ENCODE peak calls at places on chromosomes 4 and X, in four cellular contexts. One of them, this sample, is unnamed.

GRCh38 chrX:104435249-104435648 is 130.8 kb upstream of the IL1RAPL2 start:
- DNase-seq in kidney epithelial cell: no peak
- DNase-seq in upper lobe of left lung: no peak
- DNase-seq in GM12865: no peak
- DNase-seq in this sample: no peak

GRCh38 chrX:10089378-10089795 is 67.4 kb upstream of the CLCN4 start:
- DNase-seq in kidney epithelial cell: no peak
- DNase-seq in upper lobe of left lung: no peak
- DNase-seq in GM12865: no peak
- DNase-seq in this sample: no peak

GRCh38 chrX:68995780-68996551 is 167.1 kb downstream of the EFNB1 start:
- DNase-seq in kidney epithelial cell: peak
- DNase-seq in upper lobe of left lung: peak
- DNase-seq in GM12865: no peak
- DNase-seq in this sample: no peak

GRCh38 chrX:45822124-45822523 is 621.4 kb upstream of the DIPK2B start:
- DNase-seq in kidney epithelial cell: no peak
- DNase-seq in upper lobe of left lung: no peak
- DNase-seq in GM12865: no peak
- DNase-seq in this sample: no peak

GRCh38 chr4:88002786-88003185 is 4.6 kb upstream of the PKD2 start:
- DNase-seq in kidney epithelial cell: no peak
- DNase-seq in upper lobe of left lung: no peak
- DNase-seq in GM12865: no peak
- DNase-seq in this sample: no peak

GRCh38 chrX:69107231-69107739 is 58.0 kb downstream of the PJA1 start:
- DNase-seq in kidney epithelial cell: no peak
- DNase-seq in upper lobe of left lung: no peak
- DNase-seq in GM12865: no peak
- DNase-seq in this sample: no peak

GRCh38 chrX:11341274-11342256 is 48.4 kb downstream of the AMELX start:
- DNase-seq in kidney epithelial cell: peak
- DNase-seq in upper lobe of left lung: no peak
- DNase-seq in GM12865: peak
- DNase-seq in this sample: peak

GRCh38 chrX:107684956-107685385 is 56.7 kb downstream of the PRPS1 start:
- DNase-seq in kidney epithelial cell: no peak
- DNase-seq in upper lobe of left lung: no peak
- DNase-seq in GM12865: peak
- DNase-seq in this sample: peak

GRCh38 chr4:56410247-56410646 is 23.0 kb upstream of the AASDH start:
- DNase-seq in kidney epithelial cell: peak
- DNase-seq in upper lobe of left lung: no peak
- DNase-seq in GM12865: no peak
- DNase-seq in this sample: peak

DNA sequence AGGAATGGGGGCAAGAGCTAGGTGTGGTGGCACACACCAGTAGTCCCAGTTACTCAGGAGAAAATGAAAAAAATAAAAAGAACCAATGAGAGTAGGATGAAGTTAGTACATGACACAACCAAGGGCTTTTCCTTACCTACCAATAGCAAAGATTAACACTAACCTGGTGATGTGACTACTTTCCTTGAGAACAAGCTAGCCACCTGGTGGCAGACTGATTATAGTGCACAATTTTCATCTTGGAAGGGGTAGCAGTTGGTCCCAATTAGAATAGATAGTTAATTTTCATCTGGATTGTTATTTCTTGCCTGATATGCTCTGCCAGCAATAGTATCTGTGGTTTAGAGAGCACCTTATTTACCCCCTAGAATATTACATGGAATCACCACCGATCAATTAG is 1216.8 kb upstream of the PABPC4L start:
- DNase-seq in kidney epithelial cell: no peak
- DNase-seq in upper lobe of left lung: no peak
- DNase-seq in GM12865: peak
- DNase-seq in this sample: no peak
- TF ChIP-seq CTCF in kidney epithelial cell: peak
- TF ChIP-seq CTCF in upper lobe of left lung: no peak
- TF ChIP-seq CTCF in GM12865: peak
- TF ChIP-seq CTCF in this sample: peak

GRCh38 chr4:79311279-79311678 is 14.6 kb downstream of the NAA11 start:
- DNase-seq in kidney epithelial cell: no peak
- DNase-seq in upper lobe of left lung: no peak
- DNase-seq in GM12865: no peak
- DNase-seq in this sample: no peak
- TF ChIP-seq CTCF in kidney epithelial cell: no peak
- TF ChIP-seq CTCF in upper lobe of left lung: no peak
- TF ChIP-seq CTCF in GM12865: no peak
- TF ChIP-seq CTCF in this sample: no peak

GRCh38 chr4:73341454-73341853 is 62.6 kb upstream of the ALB start:
- DNase-seq in kidney epithelial cell: peak
- DNase-seq in upper lobe of left lung: no peak
- DNase-seq in GM12865: peak
- DNase-seq in this sample: peak
- TF ChIP-seq CTCF in kidney epithelial cell: peak
- TF ChIP-seq CTCF in upper lobe of left lung: no peak
- TF ChIP-seq CTCF in GM12865: peak
- TF ChIP-seq CTCF in this sample: no peak

DNA sequence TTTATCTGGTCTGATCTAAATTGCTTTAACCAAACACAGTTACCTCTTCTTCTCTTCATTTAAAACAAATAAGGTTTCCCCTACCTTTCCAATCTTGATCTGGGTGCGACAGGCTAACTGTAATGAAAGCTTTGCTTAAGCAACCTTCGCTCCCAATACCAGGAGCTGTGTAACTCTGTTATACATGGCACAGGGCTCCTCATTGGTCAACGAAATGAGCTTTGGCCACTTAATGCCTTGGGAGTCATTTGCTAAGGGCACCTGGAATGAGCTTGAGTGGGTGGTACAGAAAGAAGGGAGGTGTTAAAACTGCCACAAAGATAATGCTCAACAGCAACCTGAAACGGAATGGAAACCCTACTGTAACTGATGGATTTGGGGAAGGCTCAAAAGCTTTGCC is 140.5 kb downstream of the CHRNA9 start:
- DNase-seq in kidney epithelial cell: no peak
- DNase-seq in upper lobe of left lung: no peak
- DNase-seq in GM12865: no peak
- DNase-seq in this sample: peak
- TF ChIP-seq CTCF in kidney epithelial cell: no peak
- TF ChIP-seq CTCF in upper lobe of left lung: no peak
- TF ChIP-seq CTCF in GM12865: no peak
- TF ChIP-seq CTCF in this sample: no peak

DNA sequence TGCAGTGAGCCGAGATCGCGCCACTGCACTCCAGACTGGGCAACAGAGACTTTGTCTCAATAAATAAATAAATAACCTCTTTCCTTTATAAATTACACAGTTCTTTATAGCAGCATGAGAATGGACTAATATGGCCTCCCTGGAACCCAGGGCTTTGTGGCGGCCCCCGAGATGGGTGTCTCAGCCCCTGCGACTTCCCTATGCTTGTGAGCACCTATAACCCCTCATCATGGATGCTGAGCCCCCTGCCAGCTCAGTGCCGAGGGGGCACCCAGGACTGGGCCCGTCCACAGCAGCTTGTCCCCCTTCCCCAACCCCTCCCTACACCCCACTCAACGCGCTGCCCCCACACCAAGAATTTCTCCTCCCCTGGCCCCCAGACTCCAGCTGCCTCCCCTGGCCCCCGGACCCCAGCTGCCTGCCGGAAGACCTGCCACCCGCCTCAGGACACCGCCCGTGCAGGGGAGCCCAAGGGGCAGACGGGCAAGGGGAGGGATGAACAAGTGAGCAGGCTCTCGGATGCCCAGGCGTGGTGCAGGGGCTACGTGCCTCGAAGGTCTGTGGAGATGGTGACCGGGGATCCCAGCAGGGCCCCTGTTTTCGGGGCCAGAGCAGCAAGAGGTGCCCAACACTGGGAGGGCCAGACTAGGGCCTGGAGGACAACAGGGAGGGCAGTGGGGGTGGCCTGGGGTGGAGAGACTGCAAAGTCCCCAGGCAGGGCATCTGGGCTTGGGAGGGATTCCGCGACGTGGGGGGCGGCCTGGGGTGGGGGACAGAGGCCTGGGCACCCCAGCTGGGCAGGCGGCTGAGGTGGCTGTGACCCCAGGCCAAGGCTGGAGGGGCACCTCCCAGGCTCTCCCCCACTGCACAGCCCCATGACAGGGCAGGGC is 74.0 kb downstream of the FAM53A start:
- DNase-seq in kidney epithelial cell: no peak
- DNase-seq in upper lobe of left lung: no peak
- DNase-seq in GM12865: no peak
- DNase-seq in this sample: no peak
- TF ChIP-seq CTCF in kidney epithelial cell: no peak
- TF ChIP-seq CTCF in upper lobe of left lung: no peak
- TF ChIP-seq CTCF in GM12865: no peak
- TF ChIP-seq CTCF in this sample: no peak

DNA sequence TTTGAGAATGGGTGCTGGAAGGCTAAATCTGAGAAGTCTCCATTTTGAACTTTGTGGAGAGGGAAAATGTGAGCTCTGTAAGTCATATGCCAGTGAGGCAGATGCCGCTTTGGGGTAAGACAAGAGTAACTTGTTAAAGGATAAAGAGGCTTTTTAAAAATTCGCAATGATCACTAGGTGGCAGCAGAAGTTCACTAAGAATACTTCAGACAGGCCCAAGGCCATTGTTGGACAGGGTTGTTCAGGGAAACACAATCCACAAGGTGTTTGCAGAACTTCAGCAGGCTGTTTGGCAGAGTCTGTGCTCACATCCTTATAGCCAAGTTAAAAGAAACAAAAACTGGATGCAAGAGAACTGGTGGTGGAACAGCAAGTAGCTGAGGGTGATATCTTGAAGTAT is 13.7 kb upstream of the PIGA start:
- DNase-seq in kidney epithelial cell: no peak
- DNase-seq in upper lobe of left lung: no peak
- DNase-seq in GM12865: peak
- DNase-seq in this sample: peak
- TF ChIP-seq CTCF in kidney epithelial cell: peak
- TF ChIP-seq CTCF in upper lobe of left lung: peak
- TF ChIP-seq CTCF in GM12865: peak
- TF ChIP-seq CTCF in this sample: peak

GRCh38 chrX:131792356-131792749 is 230.7 kb upstream of the STK26 start:
- DNase-seq in kidney epithelial cell: peak
- DNase-seq in upper lobe of left lung: no peak
- DNase-seq in GM12865: peak
- DNase-seq in this sample: no peak
- TF ChIP-seq CTCF in kidney epithelial cell: no peak
- TF ChIP-seq CTCF in upper lobe of left lung: no peak
- TF ChIP-seq CTCF in GM12865: no peak
- TF ChIP-seq CTCF in this sample: no peak

This sample was measured in Calu3.